ENCODE peak calls at places on chromosome 9, in ten cellular contexts. One of them, this sample, is unnamed. For H3K4me1, the result is how much of the 10 kb centered on the place peaks cover.

GRCh38 chr9:34957492-34958410 is at the start of gene PHF24:
- DNase-seq in CD8-positive, alpha-beta T cell: peak
- DNase-seq in right cardiac atrium: peak
- DNase-seq in neuronal stem cell: peak
- DNase-seq in lower lobe of right lung: no peak
- DNase-seq in heart left ventricle: no peak
- DNase-seq in tibial artery: no peak
- DNase-seq in A549: no peak
- DNase-seq in PC-3: no peak
- DNase-seq in breast epithelium: no peak
- DNase-seq in this sample: peak

GRCh38 chr9:81664638-81665513 is 24.5 kb downstream of the TLE1 start:
- DNase-seq in lower lobe of right lung: no peak
- DNase-seq in PC-3: no peak
- DNase-seq in CD8-positive, alpha-beta T cell: no peak
- DNase-seq in neuronal stem cell: no peak
- DNase-seq in breast epithelium: no peak
- DNase-seq in tibial artery: no peak
- DNase-seq in right cardiac atrium: no peak
- DNase-seq in heart left ventricle: no peak
- DNase-seq in A549: no peak
- DNase-seq in this sample: no peak

GRCh38 chr9:33817327-33818166 is 587 bp downstream of the UBE2R2 start:
- DNase-seq in lower lobe of right lung: peak
- DNase-seq in heart left ventricle: peak
- DNase-seq in breast epithelium: peak
- DNase-seq in neuronal stem cell: peak
- DNase-seq in PC-3: peak
- DNase-seq in tibial artery: peak
- DNase-seq in CD8-positive, alpha-beta T cell: peak
- DNase-seq in right cardiac atrium: peak
- DNase-seq in A549: peak
- DNase-seq in this sample: peak

GRCh38 chr9:107894572-107895261 is 405.1 kb upstream of the KLF4 start:
- DNase-seq in lower lobe of right lung: no peak
- DNase-seq in neuronal stem cell: no peak
- DNase-seq in breast epithelium: no peak
- DNase-seq in tibial artery: no peak
- DNase-seq in A549: no peak
- DNase-seq in heart left ventricle: no peak
- DNase-seq in PC-3: no peak
- DNase-seq in right cardiac atrium: no peak
- DNase-seq in CD8-positive, alpha-beta T cell: no peak
- DNase-seq in this sample: no peak

GRCh38 chr9:34426340-34427074 is 31.9 kb downstream of the FAM219A start:
- DNase-seq in neuronal stem cell: no peak
- DNase-seq in breast epithelium: no peak
- DNase-seq in right cardiac atrium: no peak
- DNase-seq in tibial artery: no peak
- DNase-seq in PC-3: no peak
- DNase-seq in A549: no peak
- DNase-seq in lower lobe of right lung: no peak
- DNase-seq in heart left ventricle: no peak
- DNase-seq in CD8-positive, alpha-beta T cell: no peak
- DNase-seq in this sample: peak

GRCh38 chr9:30800421-30800820 is 1584.0 kb upstream of the ACO1 start:
- DNase-seq in neuronal stem cell: no peak
- DNase-seq in breast epithelium: no peak
- DNase-seq in tibial artery: peak
- DNase-seq in A549: no peak
- DNase-seq in CD8-positive, alpha-beta T cell: no peak
- DNase-seq in right cardiac atrium: peak
- DNase-seq in lower lobe of right lung: peak
- DNase-seq in PC-3: no peak
- DNase-seq in heart left ventricle: peak
- DNase-seq in this sample: no peak

GRCh38 chr9:2524601-2525000 is 97.0 kb upstream of the VLDLR start:
- DNase-seq in A549: no peak
- DNase-seq in breast epithelium: no peak
- DNase-seq in PC-3: no peak
- DNase-seq in heart left ventricle: no peak
- DNase-seq in neuronal stem cell: no peak
- DNase-seq in CD8-positive, alpha-beta T cell: no peak
- DNase-seq in lower lobe of right lung: no peak
- DNase-seq in tibial artery: no peak
- DNase-seq in right cardiac atrium: no peak
- DNase-seq in this sample: no peak

GRCh38 chr9:35367451-35367850 is 122.5 kb upstream of the RUSC2 start:
- DNase-seq in CD8-positive, alpha-beta T cell: no peak
- DNase-seq in A549: peak
- DNase-seq in heart left ventricle: no peak
- DNase-seq in PC-3: peak
- DNase-seq in breast epithelium: no peak
- DNase-seq in tibial artery: no peak
- DNase-seq in lower lobe of right lung: no peak
- DNase-seq in right cardiac atrium: no peak
- DNase-seq in neuronal stem cell: no peak
- DNase-seq in this sample: no peak

GRCh38 chr9:128969491-128969890 is 22.0 kb downstream of the NUP188 start:
- DNase-seq in breast epithelium: no peak
- DNase-seq in lower lobe of right lung: no peak
- DNase-seq in PC-3: no peak
- DNase-seq in tibial artery: no peak
- DNase-seq in neuronal stem cell: no peak
- DNase-seq in heart left ventricle: no peak
- DNase-seq in right cardiac atrium: no peak
- DNase-seq in CD8-positive, alpha-beta T cell: no peak
- DNase-seq in A549: no peak
- DNase-seq in this sample: no peak

DNA sequence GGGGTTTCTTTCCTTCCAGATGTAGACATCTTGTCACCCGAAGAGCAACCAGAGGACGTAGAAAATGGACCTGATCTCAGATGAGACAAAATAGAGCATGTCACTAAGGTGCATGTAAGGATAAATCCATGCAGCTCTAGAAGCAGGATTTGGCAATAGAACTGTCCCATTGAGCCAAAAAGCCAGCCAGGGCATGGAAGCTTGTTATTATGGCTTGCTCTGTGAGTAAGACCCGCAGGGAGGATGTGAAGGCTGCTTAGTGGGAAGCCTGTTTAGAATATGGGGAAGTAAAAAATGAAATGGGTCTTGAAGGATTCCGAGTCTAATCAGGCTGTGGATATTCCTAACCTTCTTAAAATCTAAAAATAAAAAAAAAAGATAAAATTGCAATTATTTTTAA is 165.6 kb upstream of the MPDZ start:
- DNase-seq in lower lobe of right lung: no peak
- DNase-seq in PC-3: no peak
- DNase-seq in neuronal stem cell: no peak
- DNase-seq in A549: no peak
- DNase-seq in CD8-positive, alpha-beta T cell: no peak
- DNase-seq in heart left ventricle: no peak
- DNase-seq in tibial artery: no peak
- DNase-seq in breast epithelium: peak
- DNase-seq in right cardiac atrium: no peak
- DNase-seq in this sample: no peak
- H3K4me3 ChIP-seq in lower lobe of right lung: no peak
- H3K4me3 ChIP-seq in PC-3: no peak
- H3K4me3 ChIP-seq in neuronal stem cell: no peak
- H3K4me3 ChIP-seq in A549: no peak
- H3K4me3 ChIP-seq in CD8-positive, alpha-beta T cell: no peak
- H3K4me3 ChIP-seq in heart left ventricle: no peak
- H3K4me3 ChIP-seq in tibial artery: peak
- H3K4me3 ChIP-seq in breast epithelium: no peak
- H3K4me3 ChIP-seq in right cardiac atrium: no peak
- H3K4me3 ChIP-seq in this sample: no peak

GRCh38 chr9:134436356-134436717 is 110.1 kb downstream of the RXRA start:
- DNase-seq in tibial artery: no peak
- DNase-seq in lower lobe of right lung: no peak
- DNase-seq in A549: no peak
- DNase-seq in CD8-positive, alpha-beta T cell: no peak
- DNase-seq in heart left ventricle: no peak
- DNase-seq in breast epithelium: no peak
- DNase-seq in neuronal stem cell: no peak
- DNase-seq in right cardiac atrium: no peak
- DNase-seq in PC-3: no peak
- DNase-seq in this sample: no peak
- H3K4me1 ChIP-seq in tibial artery: half or more
- H3K4me1 ChIP-seq in lower lobe of right lung: half or more
- H3K4me1 ChIP-seq in A549: under half
- H3K4me1 ChIP-seq in CD8-positive, alpha-beta T cell: under half
- H3K4me1 ChIP-seq in heart left ventricle: under half
- H3K4me1 ChIP-seq in breast epithelium: under half
- H3K4me1 ChIP-seq in neuronal stem cell: under half
- H3K4me1 ChIP-seq in right cardiac atrium: under half
- H3K4me1 ChIP-seq in PC-3: under half
- H3K4me1 ChIP-seq in this sample: under half

GRCh38 chr9:4994166-4994890 is 9.3 kb downstream of the JAK2 start:
- DNase-seq in neuronal stem cell: no peak
- DNase-seq in CD8-positive, alpha-beta T cell: no peak
- DNase-seq in PC-3: no peak
- DNase-seq in tibial artery: no peak
- DNase-seq in breast epithelium: no peak
- DNase-seq in right cardiac atrium: no peak
- DNase-seq in lower lobe of right lung: no peak
- DNase-seq in A549: no peak
- DNase-seq in heart left ventricle: no peak
- DNase-seq in this sample: no peak
- H3K4me3 ChIP-seq in neuronal stem cell: no peak
- H3K4me3 ChIP-seq in CD8-positive, alpha-beta T cell: no peak
- H3K4me3 ChIP-seq in PC-3: no peak
- H3K4me3 ChIP-seq in tibial artery: no peak
- H3K4me3 ChIP-seq in breast epithelium: no peak
- H3K4me3 ChIP-seq in right cardiac atrium: no peak
- H3K4me3 ChIP-seq in lower lobe of right lung: no peak
- H3K4me3 ChIP-seq in A549: no peak
- H3K4me3 ChIP-seq in heart left ventricle: no peak
- H3K4me3 ChIP-seq in this sample: no peak

DNA sequence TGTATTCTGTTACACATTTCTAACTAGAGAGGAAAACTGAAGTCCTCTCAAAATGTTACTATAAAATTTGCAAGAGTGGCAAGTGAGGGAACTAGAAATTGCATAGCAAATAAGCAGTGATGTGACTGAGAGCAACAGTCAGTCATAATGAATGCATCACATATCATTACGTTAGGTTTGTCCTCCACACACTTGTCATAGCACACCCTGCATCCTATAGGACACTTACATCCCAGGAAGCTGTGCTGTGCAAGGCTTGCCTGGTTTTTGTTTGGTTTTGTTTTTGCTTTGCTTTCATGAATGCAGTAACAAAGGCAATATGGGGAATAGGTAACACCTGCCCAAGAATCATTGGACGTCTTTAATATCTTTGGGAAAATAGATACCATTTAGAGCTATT is 10.8 kb downstream of the NFIB start:
- DNase-seq in right cardiac atrium: no peak
- DNase-seq in CD8-positive, alpha-beta T cell: no peak
- DNase-seq in A549: no peak
- DNase-seq in lower lobe of right lung: no peak
- DNase-seq in PC-3: no peak
- DNase-seq in tibial artery: no peak
- DNase-seq in breast epithelium: no peak
- DNase-seq in neuronal stem cell: no peak
- DNase-seq in heart left ventricle: no peak
- DNase-seq in this sample: no peak
- H3K4me1 ChIP-seq in right cardiac atrium: under half
- H3K4me1 ChIP-seq in CD8-positive, alpha-beta T cell: under half
- H3K4me1 ChIP-seq in A549: under half
- H3K4me1 ChIP-seq in lower lobe of right lung: under half
- H3K4me1 ChIP-seq in PC-3: under half
- H3K4me1 ChIP-seq in tibial artery: half or more
- H3K4me1 ChIP-seq in breast epithelium: under half
- H3K4me1 ChIP-seq in neuronal stem cell: under half
- H3K4me1 ChIP-seq in heart left ventricle: under half
- H3K4me1 ChIP-seq in this sample: under half

DNA sequence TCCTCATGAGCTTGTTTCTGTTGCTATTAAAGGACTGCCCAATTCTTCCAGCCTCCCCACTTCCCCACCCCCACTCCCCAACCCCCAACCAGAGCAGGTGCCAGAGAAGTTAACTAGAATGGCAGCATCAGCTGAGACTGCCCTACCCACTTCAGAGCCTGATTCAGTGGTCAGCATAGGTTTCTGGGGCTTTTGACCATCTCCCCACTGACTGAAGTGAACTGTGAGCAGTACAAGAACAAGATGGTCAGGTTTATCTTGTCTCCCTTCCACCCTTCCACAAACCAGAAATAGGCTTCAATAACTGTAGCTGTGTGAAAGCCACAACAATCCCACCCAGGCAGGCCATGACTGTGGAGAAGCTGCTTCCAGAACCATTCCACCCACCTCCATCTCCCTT is 289.4 kb upstream of the SLC24A2 start:
- DNase-seq in tibial artery: no peak
- DNase-seq in A549: no peak
- DNase-seq in heart left ventricle: no peak
- DNase-seq in neuronal stem cell: no peak
- DNase-seq in PC-3: no peak
- DNase-seq in breast epithelium: no peak
- DNase-seq in CD8-positive, alpha-beta T cell: no peak
- DNase-seq in lower lobe of right lung: no peak
- DNase-seq in right cardiac atrium: no peak
- DNase-seq in this sample: no peak
- H3K4me3 ChIP-seq in tibial artery: no peak
- H3K4me3 ChIP-seq in A549: no peak
- H3K4me3 ChIP-seq in heart left ventricle: no peak
- H3K4me3 ChIP-seq in neuronal stem cell: no peak
- H3K4me3 ChIP-seq in PC-3: no peak
- H3K4me3 ChIP-seq in breast epithelium: no peak
- H3K4me3 ChIP-seq in CD8-positive, alpha-beta T cell: no peak
- H3K4me3 ChIP-seq in lower lobe of right lung: no peak
- H3K4me3 ChIP-seq in right cardiac atrium: no peak
- H3K4me3 ChIP-seq in this sample: no peak

DNA sequence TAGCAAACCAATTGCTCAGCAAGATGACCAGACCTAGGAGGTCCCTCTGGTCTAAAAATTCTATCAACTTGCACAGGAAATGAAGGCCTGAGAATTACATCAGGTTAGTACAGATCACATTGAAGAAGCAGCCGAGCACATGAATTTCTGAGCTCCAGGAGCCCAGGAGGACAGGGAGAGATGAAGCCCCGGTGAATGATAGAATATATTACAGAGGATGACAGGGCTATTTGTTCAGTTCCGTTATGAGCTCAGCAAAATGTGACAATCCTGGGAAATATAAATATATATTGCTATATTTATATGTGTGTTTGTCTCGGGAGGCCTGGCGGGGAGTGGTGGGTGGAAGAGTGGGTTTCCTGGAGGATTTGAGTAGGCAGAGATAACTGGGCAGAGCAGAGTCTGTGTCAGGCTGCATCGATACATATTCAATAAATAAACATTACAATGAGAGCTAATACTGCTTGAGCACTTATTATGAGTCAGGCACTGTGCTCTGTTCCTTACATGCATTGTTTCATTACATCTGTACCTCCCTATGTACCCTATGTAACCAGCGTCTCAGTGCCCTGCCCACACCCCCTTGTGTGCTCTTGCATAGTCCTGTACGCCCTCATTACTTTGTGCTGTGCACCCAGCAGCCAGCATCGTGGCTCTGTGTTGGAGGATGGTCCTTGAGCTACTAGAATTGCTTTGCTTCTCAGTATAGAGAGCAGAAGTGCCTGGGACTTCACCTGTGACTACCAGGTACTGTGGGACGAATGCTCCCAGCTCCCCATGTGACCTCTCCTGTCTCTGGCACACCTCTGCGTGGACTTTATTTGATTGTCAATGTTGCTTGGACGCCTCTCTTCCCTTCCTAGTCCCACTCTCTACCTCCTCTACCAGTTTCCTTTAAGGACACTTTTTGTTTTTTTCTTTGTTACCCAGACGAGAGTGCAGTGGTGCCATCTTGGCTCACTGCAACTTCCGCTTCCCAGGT is 58.1 kb upstream of the KLF9 start:
- DNase-seq in neuronal stem cell: no peak
- DNase-seq in breast epithelium: no peak
- DNase-seq in heart left ventricle: no peak
- DNase-seq in PC-3: no peak
- DNase-seq in lower lobe of right lung: no peak
- DNase-seq in right cardiac atrium: no peak
- DNase-seq in A549: no peak
- DNase-seq in tibial artery: no peak
- DNase-seq in CD8-positive, alpha-beta T cell: no peak
- DNase-seq in this sample: no peak
- H3K4me1 ChIP-seq in neuronal stem cell: under half
- H3K4me1 ChIP-seq in breast epithelium: under half
- H3K4me1 ChIP-seq in heart left ventricle: under half
- H3K4me1 ChIP-seq in PC-3: under half
- H3K4me1 ChIP-seq in lower lobe of right lung: half or more
- H3K4me1 ChIP-seq in right cardiac atrium: under half
- H3K4me1 ChIP-seq in A549: under half
- H3K4me1 ChIP-seq in tibial artery: under half
- H3K4me1 ChIP-seq in CD8-positive, alpha-beta T cell: under half
- H3K4me1 ChIP-seq in this sample: under half

This sample was measured in endodermal cell.